ENCODE peak calls at places on chromosomes 1 and 21, in ten cellular contexts. I, B, K, L, Q, O, H, S, G and X are unnamed samples.

GRCh38 chr1:153717330-153717729 is 10.5 kb upstream of the INTS3 start:
- DNase-seq in I (no peak), B (no peak), K (no peak), L (no peak), Q (no peak), O (no peak), H (no peak), S (no peak), G (no peak), X (no peak)

GRCh38 chr1:228217551-228218344 is 9.9 kb downstream of the OBSCN start:
- DNase-seq in I (no peak), B (no peak), K (no peak), L (no peak), Q (no peak), O (no peak), H (peak), S (no peak), G (peak), X (no peak)

GRCh38 chr1:225891229-225891972 is 2.5 kb upstream of the LEFTY1 start:
- DNase-seq in I (peak), B (no peak), K (peak), L (no peak), Q (no peak), O (no peak), H (no peak), S (no peak), G (no peak), X (no peak)

GRCh38 chr1:47209091-47209490 is 19.3 kb upstream of the PDZK1IP1 start:
- DNase-seq in I (no peak), B (no peak), K (no peak), L (no peak), Q (no peak), O (no peak), H (no peak), S (no peak), G (no peak), X (no peak)

GRCh38 chr1:153608742-153609584 is 4.0 kb downstream of the S100A16 start:
- DNase-seq in I (peak), B (peak), K (peak), L (peak), Q (peak), O (no peak), H (no peak), S (peak), G (peak), X (no peak)

GRCh38 chr21:34570315-34570714 is 44.6 kb downstream of the RCAN1 start:
- DNase-seq in I (no peak), B (no peak), K (no peak), L (no peak), Q (no peak), O (no peak), H (no peak), S (no peak), G (no peak), X (no peak)

GRCh38 chr1:94327001-94327685 is 89.8 kb upstream of the ARHGAP29 start:
- DNase-seq in I (no peak), B (peak), K (no peak), L (peak), Q (peak), O (no peak), H (peak), S (peak), G (no peak), X (peak)

GRCh38 chr1:222877854-222878253 is 63.0 kb downstream of the DISP1 start:
- DNase-seq in I (no peak), B (no peak), K (no peak), L (no peak), Q (no peak), O (no peak), H (no peak), S (no peak), G (peak), X (no peak)

GRCh38 chr21:34936299-34936698 is 112.8 kb downstream of the RUNX1 start:
- DNase-seq in I (no peak), B (no peak), K (no peak), L (no peak), Q (no peak), O (no peak), H (no peak), S (no peak), G (no peak), X (no peak)

GRCh38 chr1:5752715-5753330 is 239.4 kb downstream of the NPHP4 start:
- DNase-seq in I (no peak), B (no peak), K (no peak), L (no peak), Q (no peak), O (no peak), H (no peak), S (no peak), G (no peak), X (no peak)

GRCh38 chr1:235077163-235077540 is 51.5 kb downstream of the TOMM20 start:
- DNase-seq in I (no peak), B (no peak), K (no peak), L (no peak), Q (no peak), O (no peak), H (no peak), S (no peak), G (no peak), X (no peak)

GRCh38 chr1:78075621-78076020 is 29.9 kb downstream of the GIPC2 start:
- DNase-seq in I (no peak), B (no peak), K (no peak), L (no peak), Q (no peak), O (no peak), H (no peak), S (peak), G (no peak), X (no peak)

GRCh38 chr1:159084867-159085266 is 8.3 kb upstream of the AIM2 start:
- DNase-seq in I (no peak), B (no peak), K (no peak), L (peak), Q (no peak), O (no peak), H (no peak), S (no peak), G (no peak), X (no peak)

GRCh38 chr1:228307218-228308023 is 99.2 kb downstream of the TRIM11 start:
- DNase-seq in I (no peak), B (no peak), K (no peak), L (no peak), Q (no peak), O (no peak), H (peak), S (no peak), G (no peak), X (no peak)

GRCh38 chr1:52723260-52723659 is 3.0 kb upstream of the ZYG11B start:
- DNase-seq in I (no peak), B (no peak), K (no peak), L (no peak), Q (no peak), O (no peak), H (no peak), S (no peak), G (no peak), X (no peak)

GRCh38 chr1:96236156-96236739 is 485.3 kb upstream of the PTBP2 start:
- DNase-seq in I (peak), B (no peak), K (peak), L (peak), Q (peak), O (no peak), H (no peak), S (peak), G (peak), X (peak)

GRCh38 chr1:241603626-241604337 is 36.4 kb downstream of the CHML start:
- DNase-seq in I (no peak), B (no peak), K (no peak), L (peak), Q (no peak), O (no peak), H (no peak), S (peak), G (no peak), X (no peak)

GRCh38 chr1:147287133-147287865 is 44.8 kb downstream of the CHD1L start:
- DNase-seq in I (no peak), B (no peak), K (no peak), L (no peak), Q (no peak), O (no peak), H (no peak), S (peak), G (no peak), X (no peak)

GRCh38 chr1:38834221-38834782 is 25.3 kb downstream of the RRAGC start:
- DNase-seq in I (no peak), B (no peak), K (no peak), L (no peak), Q (no peak), O (no peak), H (no peak), S (peak), G (no peak), X (no peak)

GRCh38 chr1:8382051-8382505 is 64.2 kb downstream of the SLC45A1 start:
- DNase-seq in I (no peak), B (no peak), K (no peak), L (no peak), Q (no peak), O (no peak), H (no peak), S (no peak), G (no peak), X (no peak)

GRCh38 chr1:89356658-89357400 is 7.0 kb upstream of the GBP6 start:
- DNase-seq in I (no peak), B (no peak), K (no peak), L (no peak), Q (no peak), O (no peak), H (no peak), S (peak), G (no peak), X (no peak)

GRCh38 chr1:186775031-186775430 is 53.7 kb upstream of the PLA2G4A start:
- DNase-seq in I (no peak), B (no peak), K (no peak), L (no peak), Q (no peak), O (no peak), H (no peak), S (no peak), G (no peak), X (no peak)

GRCh38 chr1:28595412-28596191 is 3.5 kb downstream of the RAB42 start:
- DNase-seq in I (no peak), B (no peak), K (no peak), L (no peak), Q (no peak), O (no peak), H (no peak), S (no peak), G (no peak), X (no peak)

GRCh38 chr1:221418346-221418745 is 323.5 kb downstream of the DUSP10 start:
- DNase-seq in I (no peak), B (no peak), K (no peak), L (no peak), Q (no peak), O (no peak), H (no peak), S (peak), G (no peak), X (no peak)

GRCh38 chr1:117581391-117581943 is 24.4 kb upstream of the TENT5C start:
- DNase-seq in I (no peak), B (no peak), K (no peak), L (no peak), Q (no peak), O (no peak), H (peak), S (no peak), G (no peak), X (no peak)

GRCh38 chr1:180234369-180235076 is 4.5 kb downstream of the LHX4 start:
- DNase-seq in I (no peak), B (no peak), K (peak), L (no peak), Q (no peak), O (no peak), H (no peak), S (no peak), G (no peak), X (no peak)

GRCh38 chr1:244603498-244603897 is 49.4 kb upstream of the DESI2 start:
- DNase-seq in I (peak), B (no peak), K (no peak), L (no peak), Q (peak), O (no peak), H (no peak), S (peak), G (peak), X (no peak)

GRCh38 chr1:29583727-29584126 is 347.4 kb downstream of the PTPRU start:
- DNase-seq in I (no peak), B (no peak), K (no peak), L (no peak), Q (no peak), O (no peak), H (no peak), S (no peak), G (no peak), X (no peak)

DNA sequence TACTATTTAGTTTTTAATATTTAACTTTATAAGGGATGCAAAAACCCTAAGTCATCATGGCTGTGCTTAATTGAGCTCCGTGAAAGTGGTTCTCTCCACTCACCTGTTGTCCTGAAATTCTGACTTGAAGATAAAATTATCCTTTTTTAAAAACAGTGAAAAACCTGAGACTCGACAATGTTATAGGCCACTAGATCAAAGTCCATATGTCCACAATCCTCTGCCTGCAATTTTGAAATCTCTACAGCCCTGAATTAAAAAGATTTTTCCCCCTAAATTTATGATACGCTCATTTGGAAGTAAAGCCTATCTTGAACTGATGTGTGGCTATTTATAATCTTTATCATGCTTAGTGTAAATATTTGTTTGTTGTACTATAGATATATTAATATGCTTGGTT is 18.7 kb downstream of the OSBPL9 start:
- DNase-seq in I (no peak), B (no peak), K (no peak), L (no peak), Q (no peak), O (no peak), H (no peak), S (no peak), G (no peak), X (no peak)
- TF ChIP-seq CTCF in I (no peak), B (no peak), K (no peak), L (no peak), Q (no peak), O (no peak), H (no peak), S (no peak), G (no peak), X (no peak)

GRCh38 chr1:229342305-229342901 is 444 bp downstream of the CCSAP start:
- DNase-seq in I (peak), B (peak), K (peak), L (peak), Q (peak), O (no peak), H (peak), S (peak), G (peak), X (peak)
- TF ChIP-seq POLR2A in I (peak), B (no peak), K (peak), L (peak), Q (peak), O (peak), H (no peak), S (no peak), G (peak), X (no peak)

DNA sequence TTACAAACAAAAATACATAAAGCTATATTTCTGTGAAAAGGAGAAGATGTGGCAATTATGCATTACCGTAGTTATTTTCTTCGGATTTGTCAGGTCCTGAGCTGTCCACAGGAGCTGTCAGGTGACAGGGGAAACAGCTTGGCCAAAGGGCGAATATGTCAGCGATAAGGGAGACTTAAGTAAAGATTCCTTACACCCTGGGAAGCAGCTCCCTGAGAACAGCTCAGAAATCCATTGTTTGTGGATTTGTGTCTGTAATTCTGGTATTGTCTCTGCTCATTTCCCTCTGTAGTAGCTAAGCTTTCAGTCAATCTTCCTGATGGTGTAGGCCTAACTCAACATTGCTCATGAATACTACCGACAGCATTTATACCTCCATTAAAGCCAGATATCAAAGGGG is 7.1 kb upstream of the CD34 start:
- DNase-seq in I (no peak), B (no peak), K (no peak), L (no peak), Q (no peak), O (no peak), H (no peak), S (no peak), G (no peak), X (no peak)
- H3K4me3 ChIP-seq in I (no peak), B (no peak), K (no peak), L (no peak), Q (no peak), O (no peak), H (no peak), S (no peak), G (no peak), X (no peak)

DNA sequence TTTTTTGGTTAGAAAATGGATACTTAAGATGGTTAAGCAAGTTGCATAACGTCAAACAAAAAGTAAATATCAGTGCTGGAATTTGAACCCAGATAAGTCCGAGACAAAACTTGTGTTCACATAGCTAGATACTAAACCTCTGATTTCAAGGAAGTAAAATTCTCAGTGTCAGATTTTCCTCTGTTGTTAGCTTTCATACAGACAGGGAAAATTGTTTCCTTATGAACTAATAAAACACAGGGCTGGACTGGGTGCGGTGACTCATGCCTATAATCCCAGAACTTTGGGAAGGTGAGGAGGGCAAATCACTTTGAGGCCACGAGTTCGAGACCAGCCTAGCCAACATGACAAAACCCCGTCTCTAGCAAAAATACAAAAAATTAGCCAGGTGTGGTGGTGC is 51.3 kb downstream of the PCNX2 start:
- DNase-seq in I (peak), B (no peak), K (peak), L (no peak), Q (peak), O (no peak), H (no peak), S (peak), G (no peak), X (no peak)
- TF ChIP-seq CTCF in I (no peak), B (no peak), K (no peak), L (no peak), Q (no peak), O (no peak), H (no peak), S (no peak), G (no peak), X (no peak)